ENCODE peak calls at places on chromosomes 11 and 22, in six cellular contexts. R is H1, M is lower leg skin, G is GM12891, O is suprapubic skin, U is ovary. E is an unnamed sample.

GRCh38 chr22:37843746-37844089 is 416 bp downstream of the ANKRD54 start:
- DNase-seq in R (no peak), O (peak; percentile 76), U (peak; percentile 58), G (peak; percentile 51), M (no peak), E (no peak)

GRCh38 chr11:66136752-66137123 is 66.7 kb downstream of the PACS1 start:
- DNase-seq in G (no peak), R (no peak), O (no peak), U (no peak), M (no peak), E (no peak)

GRCh38 chr11:35714882-35715612 is 52.5 kb downstream of the TRIM44 start:
- DNase-seq in G (no peak), M (no peak), R (no peak), U (no peak), O (no peak), E (no peak)

GRCh38 chr11:18733202-18733601 is 7.2 kb upstream of the IGSF22 start:
- DNase-seq in G (no peak), O (no peak), U (no peak), M (no peak), R (no peak), E (no peak)

GRCh38 chr22:17822087-17822486 is 47.8 kb upstream of the BID start:
- DNase-seq in M (no peak), G (no peak), U (no peak), O (no peak), R (no peak), E (no peak)

GRCh38 chr22:37804886-37805857 is 2.6 kb upstream of the GCAT start:
- DNase-seq in G (peak; percentile 61), U (peak; percentile 91), O (peak; percentile 94), R (peak; percentile 97), M (peak; percentile 87), E (peak; percentile 93)

GRCh38 chr11:75275581-75275980 is 35.0 kb downstream of the TPBGL start:
- DNase-seq in U (peak; percentile 16), R (no peak), M (peak; percentile 47), G (no peak), O (no peak), E (peak; percentile 81)

GRCh38 chr11:77095551-77096490 is 6.8 kb upstream of the OMP start:
- DNase-seq in U (no peak), R (no peak), O (peak; percentile 50), M (no peak), G (no peak), E (no peak)

GRCh38 chr11:12187399-12187798 is 77.0 kb downstream of the MICAL2 start:
- DNase-seq in O (no peak), G (no peak), M (no peak), R (no peak), U (no peak), E (no peak)

GRCh38 chr11:19951558-19952083 is 208.7 kb downstream of the DBX1 start:
- DNase-seq in U (no peak), R (no peak), O (no peak), G (peak; percentile 20), M (no peak), E (no peak)

GRCh38 chr11:70522613-70523311 is 124.4 kb downstream of the CTTN start:
- DNase-seq in O (no peak), U (no peak), M (no peak), G (no peak), R (peak; percentile 52), E (peak; percentile 34)

GRCh38 chr11:60251485-60252207 is 8.7 kb upstream of the MS4A4E start:
- DNase-seq in R (no peak), G (no peak), U (no peak), M (peak; percentile 19), O (no peak), E (no peak)

GRCh38 chr11:30579348-30579747 is 6.8 kb downstream of the MPPED2 start:
- DNase-seq in U (no peak), M (no peak), G (no peak), O (no peak), R (no peak), E (no peak)

GRCh38 chr22:23404689-23405365 is 175.3 kb downstream of the IGLL1 start:
- DNase-seq in M (no peak), U (no peak), R (peak; percentile 89), G (no peak), O (peak; percentile 53), E (no peak)

GRCh38 chr11:19715373-19715772 is 2.7 kb downstream of the NAV2 start:
- DNase-seq in R (no peak), U (no peak), O (no peak), M (no peak), G (no peak), E (peak; percentile 33)

GRCh38 chr11:20277014-20277413 is 86.5 kb upstream of the HTATIP2 start:
- DNase-seq in O (no peak), M (no peak), G (no peak), R (no peak), U (no peak), E (no peak)

GRCh38 chr22:17121235-17122195 is at the start of gene TMEM121B:
- DNase-seq in G (peak; percentile 46), M (peak; percentile 55), R (peak; percentile 92), U (peak; percentile 25), O (no peak), E (peak; percentile 91)

GRCh38 chr11:91470656-91471055 is 754.0 kb upstream of the FAT3 start:
- DNase-seq in M (no peak), G (no peak), R (no peak), O (no peak), U (no peak), E (no peak)

GRCh38 chr11:44524751-44525171 is 40.7 kb upstream of the CD82 start:
- DNase-seq in R (no peak), G (no peak), M (no peak), U (no peak), O (no peak), E (peak; percentile 59)

GRCh38 chr22:29306830-29307657 is 594 bp downstream of the GAS2L1 start:
- DNase-seq in G (peak; percentile 59), O (peak; percentile 88), R (no peak), U (peak; percentile 86), M (peak; percentile 66), E (peak; percentile 92)

GRCh38 chr22:23181763-23182288 is 1.5 kb downstream of the BCR start:
- DNase-seq in R (no peak), U (no peak), O (no peak), G (no peak), M (no peak), E (no peak)

GRCh38 chr11:14300661-14301304 is 58.2 kb downstream of the RRAS2 start:
- DNase-seq in U (peak; percentile 63), G (no peak), R (no peak), O (no peak), M (peak; percentile 50), E (peak; percentile 32)

GRCh38 chr22:21780259-21780658 is 44.7 kb upstream of the YPEL1 start:
- DNase-seq in U (no peak), R (no peak), M (no peak), O (peak; percentile 2), G (no peak), E (no peak)

GRCh38 chr22:46105494-46106278 is 44.6 kb upstream of the PPARA start:
- DNase-seq in U (no peak), O (no peak), R (no peak), G (no peak), M (no peak), E (no peak)
- TF ChIP-seq POLR2A in U (no peak), O (no peak), R (no peak), G (no peak), M (no peak), E (no peak)

DNA sequence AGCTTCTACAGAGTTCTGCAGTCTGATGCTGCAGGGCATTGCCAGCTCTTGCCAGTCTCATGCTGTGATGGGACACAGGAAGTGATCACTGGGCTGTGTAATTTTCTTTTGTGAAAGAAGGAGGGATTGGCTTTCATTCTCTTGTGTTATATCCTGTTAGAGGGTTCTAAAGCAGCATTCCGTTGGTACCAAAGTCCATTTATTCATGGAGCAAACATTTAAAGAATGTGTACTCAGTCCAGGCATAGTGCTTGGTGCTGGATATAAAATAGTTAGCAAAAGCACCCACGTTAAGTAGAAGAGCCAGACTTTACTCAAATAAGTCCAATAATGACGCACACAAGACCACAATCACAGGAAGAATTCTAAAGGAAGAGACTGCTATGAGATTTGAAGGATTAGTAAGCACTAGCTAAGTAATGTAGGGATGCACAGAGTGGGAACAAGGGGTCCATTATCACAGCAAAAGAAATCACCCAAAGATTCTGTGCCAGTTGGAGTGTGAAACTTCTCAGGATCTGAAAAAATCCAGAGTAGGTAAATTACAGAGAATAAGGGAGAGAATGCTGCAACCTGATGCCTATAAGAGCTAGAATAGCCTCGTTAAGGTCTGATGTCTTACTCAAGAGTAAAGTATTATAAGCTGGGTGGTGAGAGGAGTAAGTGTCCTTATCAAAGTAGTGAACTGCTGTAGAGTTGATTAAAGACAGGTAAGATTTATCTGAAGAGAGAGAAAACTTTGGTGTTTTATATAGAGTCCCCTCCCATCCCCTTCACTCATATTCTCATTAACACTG is 728.3 kb downstream of the METTL15 start:
- DNase-seq in U (no peak), R (no peak), G (no peak), O (no peak), M (no peak), E (no peak)
- TF ChIP-seq POLR2A in U (no peak), R (no peak), G (no peak), O (no peak), M (no peak), E (no peak)

GRCh38 chr22:36364255-36365019 is 23.3 kb downstream of the MYH9 start:
- DNase-seq in U (no peak), M (no peak), O (no peak), G (no peak), R (no peak), E (no peak)

GRCh38 chr22:36366291-36366708 is 21.5 kb downstream of the MYH9 start:
- DNase-seq in U (no peak), G (no peak), R (no peak), O (no peak), M (no peak), E (no peak)

GRCh38 chr22:36363378-36363931 is 24.3 kb downstream of the MYH9 start:
- DNase-seq in G (no peak), M (no peak), O (no peak), U (no peak), R (no peak), E (no peak)

GRCh38 chr22:36367066-36367465 is 20.7 kb downstream of the MYH9 start:
- DNase-seq in G (no peak), U (no peak), O (no peak), R (no peak), M (no peak), E (no peak)

GRCh38 chr22:36365020-36365411 is 22.8 kb downstream of the MYH9 start:
- DNase-seq in U (peak; percentile 68), M (peak; percentile 42), R (no peak), O (no peak), G (peak; percentile 60), E (peak; percentile 88)
- TF ChIP-seq POLR2A in U (no peak), M (no peak), R (no peak), O (no peak), G (no peak), E (no peak)

GRCh38 chr22:41906822-41907221 is 8.1 kb downstream of the SHISA8 start:
- DNase-seq in M (no peak), O (no peak), R (no peak), U (no peak), G (no peak), E (no peak)

GRCh38 chr22:41908409-41909289 is 6.2 kb downstream of the SHISA8 start:
- DNase-seq in O (peak; percentile 62), G (no peak), R (peak; percentile 69), M (no peak), U (no peak), E (no peak)

GRCh38 chr22:41909290-41910049 is 5.4 kb downstream of the SHISA8 start:
- DNase-seq in U (no peak), O (peak; percentile 63), M (no peak), G (no peak), R (peak; percentile 80), E (no peak)

GRCh38 chr22:41905411-41906202 is 9.3 kb downstream of the SHISA8 start:
- DNase-seq in G (no peak), O (no peak), R (no peak), M (no peak), U (no peak), E (no peak)

GRCh38 chr22:41907436-41908401 is 7.2 kb downstream of the SHISA8 start:
- DNase-seq in U (no peak), G (no peak), M (no peak), R (no peak), O (no peak), E (no peak)
- TF ChIP-seq POLR2A in U (no peak), G (no peak), M (no peak), R (no peak), O (no peak), E (no peak)

E was measured in heart left ventricle.